ENCODE peak calls at places on chromosomes 2 and 18, in ten cellular contexts. X is stomach, Z is left ventricle myocardium inferior, P is GM03348, M is cardiac muscle cell, K is GM23248, T is H54, V is HTR-8/SVneo, G is Ammon's horn, H is astrocyte of the cerebellum. C is an unnamed sample.

GRCh38 chr2:241870611-241871537 is 1.3 kb downstream of the RTP5 start:
- DNase-seq in G (no peak), M (no peak), V (no peak), P (no peak), X (no peak), K (no peak), Z (no peak), H (no peak), T (no peak), C (no peak)

GRCh38 chr2:50963734-50964133 is 68.2 kb downstream of the NRXN1 start:
- DNase-seq in M (no peak), V (no peak), H (no peak), G (no peak), P (no peak), Z (no peak), X (no peak), K (no peak), T (no peak), C (no peak)

GRCh38 chr2:173740639-173741038 is 224.5 kb downstream of the SP3 start:
- DNase-seq in P (no peak), H (no peak), X (no peak), K (no peak), V (no peak), T (no peak), Z (no peak), G (no peak), M (no peak), C (no peak)

GRCh38 chr18:13549879-13550231 is 176.5 kb downstream of the FAM210A start:
- DNase-seq in X (no peak), M (no peak), T (no peak), G (no peak), P (no peak), Z (no peak), H (no peak), V (no peak), K (no peak), C (no peak)

GRCh38 chr2:205712508-205712907 is 30.2 kb downstream of the NRP2 start:
- DNase-seq in M (no peak), T (peak), P (no peak), V (no peak), K (peak), X (no peak), Z (no peak), H (peak), G (no peak), C (peak)

GRCh38 chr18:76955529-76956170 is 133.3 kb downstream of the ZNF236 start:
- DNase-seq in K (no peak), H (no peak), X (peak), P (no peak), M (no peak), G (no peak), Z (no peak), V (no peak), T (no peak), C (no peak)

GRCh38 chr2:133884739-133885381 is 316.6 kb upstream of the NCKAP5 start:
- DNase-seq in T (no peak), K (peak), G (no peak), X (no peak), Z (no peak), V (no peak), M (peak), H (no peak), P (peak), C (peak)

GRCh38 chr2:235314371-235314915 is 179.4 kb upstream of the AGAP1 start:
- DNase-seq in X (no peak), V (no peak), Z (no peak), M (no peak), P (no peak), T (no peak), G (peak), H (no peak), K (no peak), C (no peak)

GRCh38 chr18:63844254-63844653 is 43.3 kb upstream of the SERPINB2 start:
- DNase-seq in T (no peak), K (peak), H (peak), M (peak), P (peak), Z (no peak), X (no peak), G (peak), V (no peak), C (peak)

GRCh38 chr2:226207671-226208070 is 591.9 kb downstream of the IRS1 start:
- DNase-seq in Z (no peak), X (no peak), P (no peak), M (peak), K (no peak), V (no peak), T (no peak), G (no peak), H (no peak), C (no peak)

GRCh38 chr2:108923019-108923700 is 65.9 kb downstream of the EDAR start:
- DNase-seq in X (peak), P (no peak), K (no peak), H (no peak), M (no peak), Z (no peak), G (no peak), V (no peak), T (no peak), C (no peak)

GRCh38 chr2:96692094-96692971 is 47.5 kb downstream of the LMAN2L start:
- DNase-seq in Z (no peak), V (no peak), G (no peak), H (no peak), X (no peak), T (no peak), M (no peak), P (no peak), K (no peak), C (no peak)

C was measured in IMR-90.